ENCODE peak calls at places on chromosomes 13 and 19, in five cellular contexts. N, Z, L, Q and P are unnamed samples.

GRCh38 chr19:23882493-23882892 is 32.2 kb upstream of the ZNF726 start:
- DNase-seq in N (peak), Z (no peak), L (no peak), Q (no peak), P (no peak)

GRCh38 chr13:44653261-44653660 is 77.1 kb upstream of the TSC22D1 start:
- DNase-seq in N (peak), Z (no peak), L (no peak), Q (peak), P (no peak)

GRCh38 chr19:47226426-47227346 is 4.3 kb downstream of the BBC3 start:
- DNase-seq in N (peak), Z (peak), L (no peak), Q (peak), P (peak)

GRCh38 chr19:45592366-45592765 is 7.8 kb upstream of the OPA3 start:
- DNase-seq in N (peak), Z (no peak), L (no peak), Q (no peak), P (no peak)

GRCh38 chr13:106521101-106521799 is 14.2 kb downstream of the EFNB2 start:
- DNase-seq in N (no peak), Z (no peak), L (no peak), Q (no peak), P (no peak)

GRCh38 chr19:17511724-17512573 is 500 bp downstream of the PGLS start:
- DNase-seq in N (peak), Z (peak), L (peak), Q (peak), P (peak)

GRCh38 chr19:5547881-5548280 is 19.9 kb downstream of the TINCR start:
- DNase-seq in N (peak), Z (peak), L (peak), Q (no peak), P (peak)

GRCh38 chr19:45346449-45346848 is 5.9 kb downstream of the KLC3 start:
- DNase-seq in N (peak), Z (no peak), L (no peak), Q (no peak), P (no peak)

GRCh38 chr19:56110515-56111448 is 10.3 kb downstream of the ZNF787 start:
- DNase-seq in N (no peak), Z (no peak), L (peak), Q (no peak), P (peak)